ENCODE peak calls at places on chromosome 19, in seven cellular contexts. I is suprapubic skin, M is transverse colon, K is heart right ventricle, Q is brain microvascular endothelial cell, D is cardiac muscle cell, L is A549. H is an unnamed sample.

GRCh38 chr19:38634757-38635482 is 12.5 kb upstream of the ACTN4 start:
- DNase-seq in I (peak; percentile 82), M (peak; percentile 86), K (peak; percentile 82), Q (peak; percentile 49), D (peak; percentile 74), L (peak; percentile 93), H (no peak)

GRCh38 chr19:14682084-14682483 is 7.4 kb upstream of the ADGRE3 start:
- DNase-seq in I (no peak), M (no peak), K (no peak), Q (no peak), D (no peak), L (no peak), H (no peak)

GRCh38 chr19:2188708-2189385 is 25.1 kb downstream of the DOT1L start:
- DNase-seq in I (no peak), M (no peak), K (no peak), Q (peak; percentile 54), D (no peak), L (no peak), H (no peak)

GRCh38 chr19:3369337-3370213 is 3.2 kb downstream of the NFIC start:
- DNase-seq in I (no peak), M (peak; percentile 63), K (peak; percentile 72), Q (no peak), D (peak; percentile 53), L (no peak), H (peak; percentile 87)

GRCh38 chr19:40134866-40135265 is 44.1 kb upstream of the ZNF780A start:
- DNase-seq in I (no peak), M (no peak), K (no peak), Q (no peak), D (no peak), L (no peak), H (no peak)

GRCh38 chr19:6092329-6093286 is 17.7 kb downstream of the RFX2 start:
- DNase-seq in I (peak; percentile 94), M (peak; percentile 91), K (peak; percentile 82), Q (peak; percentile 73), D (peak; percentile 77), L (peak; percentile 50), H (peak; percentile 98)

GRCh38 chr19:37964109-37964508 is 57.1 kb downstream of the SIPA1L3 start:
- DNase-seq in I (peak; percentile 14), M (no peak), K (no peak), Q (peak; percentile 24), D (peak; percentile 24), L (no peak), H (no peak)

GRCh38 chr19:50906217-50906616 is 5.0 kb downstream of the KLK4 start:
- DNase-seq in I (no peak), M (peak; percentile 14), K (no peak), Q (no peak), D (peak; percentile 40), L (peak; percentile 56), H (no peak)

GRCh38 chr19:19661675-19662251 is 1.7 kb downstream of the ATP13A1 start:
- DNase-seq in I (peak; percentile 57), M (peak; percentile 45), K (no peak), Q (no peak), D (no peak), L (no peak), H (no peak)

GRCh38 chr19:31678421-31678820 is 329.2 kb upstream of the TSHZ3 start:
- DNase-seq in I (no peak), M (no peak), K (no peak), Q (no peak), D (no peak), L (no peak), H (no peak)

GRCh38 chr19:42202290-42202867 is 15.1 kb downstream of the DEDD2 start:
- DNase-seq in I (no peak), M (no peak), K (no peak), Q (no peak), D (no peak), L (no peak), H (no peak)

GRCh38 chr19:50792852-50793250 is 2.6 kb downstream of the ACP4 start:
- DNase-seq in I (no peak), M (no peak), K (no peak), Q (no peak), D (no peak), L (no peak), H (no peak)

GRCh38 chr19:38666662-38667448 is 19.4 kb downstream of the ACTN4 start:
- DNase-seq in I (no peak), M (peak; percentile 47), K (no peak), Q (peak; percentile 63), D (peak; percentile 75), L (no peak), H (no peak)

GRCh38 chr19:57978586-57979289 is 4.4 kb upstream of the C19orf18 start:
- DNase-seq in I (no peak), M (no peak), K (no peak), Q (no peak), D (no peak), L (no peak), H (no peak)

GRCh38 chr19:35135389-35135909 is 590 bp upstream of the LGI4 start:
- DNase-seq in I (peak; percentile 89), M (peak; percentile 88), K (peak; percentile 85), Q (peak; percentile 44), D (peak; percentile 76), L (peak; percentile 99), H (no peak)

GRCh38 chr19:34254552-34255432 is at the start of gene GARRE1:
- DNase-seq in I (no peak), M (peak; percentile 46), K (peak; percentile 51), Q (no peak), D (peak; percentile 70), L (peak; percentile 96), H (peak; percentile 75)

GRCh38 chr19:39915101-39915847 is 19.2 kb downstream of the FCGBP start:
- DNase-seq in I (no peak), M (no peak), K (no peak), Q (no peak), D (no peak), L (no peak), H (no peak)

GRCh38 chr19:2097330-2098327 is 914 bp downstream of the IZUMO4 start:
- DNase-seq in I (no peak), M (peak; percentile 36), K (no peak), Q (no peak), D (no peak), L (no peak), H (no peak)

DNA sequence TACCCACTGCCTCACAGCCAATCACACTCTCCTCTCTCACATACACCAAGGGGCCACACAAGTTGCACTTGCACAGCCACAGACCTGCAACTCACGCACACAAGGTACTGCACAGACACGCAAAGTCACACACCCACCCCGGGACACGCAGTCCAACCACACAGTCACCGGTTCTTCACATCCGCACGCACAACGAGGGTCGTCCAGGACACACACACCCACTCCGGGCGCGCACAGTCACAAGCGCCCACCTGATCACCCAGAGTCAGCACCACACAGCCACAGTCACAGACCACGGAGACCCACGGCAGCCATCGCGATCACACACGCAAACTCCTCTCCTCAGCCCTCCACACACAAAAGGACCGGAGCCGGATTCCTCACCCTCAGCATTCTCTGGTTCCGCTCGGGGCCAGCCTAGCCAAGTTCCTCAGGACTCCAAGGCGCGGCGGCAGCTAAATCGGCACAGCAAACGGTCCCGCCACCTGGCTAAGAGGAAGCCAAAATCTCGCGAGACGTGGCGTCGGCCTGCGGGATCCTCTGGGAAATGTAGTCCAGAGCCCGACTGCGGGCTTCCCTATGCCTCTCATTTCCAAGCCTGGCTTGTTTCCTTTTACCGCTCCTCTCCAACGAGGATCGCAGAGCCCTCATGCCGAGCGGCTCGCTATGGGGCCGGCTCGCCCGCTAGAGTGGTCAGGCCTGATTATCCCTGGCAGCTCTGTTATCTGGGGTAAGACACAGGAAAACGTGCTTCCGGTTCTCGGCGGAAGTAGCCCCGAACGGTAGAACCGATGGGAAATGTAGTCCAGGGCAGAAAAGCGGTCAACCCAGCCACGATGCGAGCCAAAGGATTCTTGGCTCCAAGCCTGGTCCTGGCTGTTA is at the start of gene ZNF850:
- DNase-seq in I (peak; percentile 96), M (peak; percentile 95), K (peak; percentile 96), Q (peak; percentile 92), D (peak; percentile 97), L (peak; percentile 89), H (peak; percentile 95)
- H3K27ac ChIP-seq in I (peak within 1 kb of the TSS; percentile 75), M (peak within 1 kb of the TSS; percentile 81), K (peak within 1 kb of the TSS; percentile 83), Q (peak within 1 kb of the TSS; percentile 69), D (peak within 1 kb of the TSS; percentile 100), L (peak within 1 kb of the TSS; percentile 63), H (peak within 1 kb of the TSS; percentile 86)

GRCh38 chr19:4495471-4495870 is 22.8 kb downstream of the PLIN4 start:
- DNase-seq in I (no peak), M (no peak), K (no peak), Q (no peak), D (no peak), L (no peak), H (no peak)
- TF ChIP-seq CTCF in I (no peak), M (peak; percentile 14), K (no peak), Q (no peak), D (no peak), L (peak; percentile 22), H (no peak)

GRCh38 chr19:11092181-11092538 is 2.9 kb downstream of the LDLR start:
- DNase-seq in I (no peak), M (no peak), K (no peak), Q (peak; percentile 67), D (peak; percentile 68), L (peak; percentile 43), H (no peak)

GRCh38 chr19:11098327-11098726 is 9.1 kb downstream of the LDLR start:
- DNase-seq in I (no peak), M (no peak), K (no peak), Q (no peak), D (no peak), L (no peak), H (no peak)

GRCh38 chr19:11091343-11092153 is 2.3 kb downstream of the LDLR start:
- DNase-seq in I (peak; percentile 87), M (peak; percentile 79), K (no peak), Q (peak; percentile 81), D (peak; percentile 97), L (peak; percentile 50), H (peak; percentile 85)

GRCh38 chr19:11096210-11096841 is 7.1 kb downstream of the LDLR start:
- DNase-seq in I (no peak), M (peak; percentile 33), K (peak; percentile 60), Q (peak; percentile 57), D (peak; percentile 85), L (no peak), H (no peak)

GRCh38 chr19:11094520-11094894 is 5.2 kb downstream of the LDLR start:
- DNase-seq in I (no peak), M (no peak), K (no peak), Q (no peak), D (no peak), L (no peak), H (no peak)
- H3K4me3 ChIP-seq in I (no peak overlapping the region), M (no peak overlapping the region), K (peak overlapping the region; percentile 2), Q (peak overlapping the region; percentile 26), D (no peak overlapping the region), L (peak overlapping the region; percentile 10), H (no peak overlapping the region)

GRCh38 chr19:46602392-46603194 is 1.5 kb downstream of the CALM3 start:
- DNase-seq in I (peak; percentile 63), M (no peak), K (no peak), Q (no peak), D (peak; percentile 33), L (no peak), H (peak; percentile 79)

GRCh38 chr19:46604781-46605355 is 3.7 kb downstream of the CALM3 start:
- DNase-seq in I (no peak), M (no peak), K (no peak), Q (no peak), D (no peak), L (no peak), H (peak; percentile 91)

GRCh38 chr19:46603752-46604241 is 2.7 kb downstream of the CALM3 start:
- DNase-seq in I (no peak), M (no peak), K (no peak), Q (no peak), D (no peak), L (no peak), H (peak; percentile 73)

GRCh38 chr19:46601318-46602224 is at the start of gene CALM3:
- DNase-seq in I (peak; percentile 77), M (no peak), K (no peak), Q (no peak), D (no peak), L (no peak), H (peak; percentile 78)

GRCh38 chr19:46603195-46603637 is 2.1 kb downstream of the CALM3 start:
- DNase-seq in I (no peak), M (peak; percentile 77), K (no peak), Q (no peak), D (no peak), L (no peak), H (no peak)
- H3K27ac ChIP-seq in I (peak overlapping the region; percentile 45), M (peak overlapping the region; percentile 97), K (peak overlapping the region; percentile 99), Q (no peak overlapping the region), D (peak overlapping the region; percentile 73), L (peak overlapping the region; percentile 96), H (peak overlapping the region; percentile 99)

H was measured in coronary artery.